ENCODE peak calls at places on chromosomes 3 and 15, in six cellular contexts. One of them, this sample, is unnamed.

GRCh38 chr3:61080737-61081445 is 170.4 kb downstream of the FHIT start:
- DNase-seq in stimulated activated CD4-positive, alpha-beta T cell treated with anti-CD3 and anti-CD28 coated beads, Interleukin-1b, Interleukin-23, amount 100 ng/mL, for 4 hours: no peak
- DNase-seq in NCI-H774: no peak
- DNase-seq in hypothalamus: no peak
- DNase-seq in germinal center: no peak
- DNase-seq in posterior vena cava: no peak
- DNase-seq in this sample: no peak

GRCh38 chr3:98900265-98901031 is 1.0 kb downstream of the DCBLD2 start:
- DNase-seq in germinal center: no peak
- DNase-seq in posterior vena cava: no peak
- DNase-seq in NCI-H774: no peak
- DNase-seq in hypothalamus: no peak
- DNase-seq in stimulated activated CD4-positive, alpha-beta T cell treated with anti-CD3 and anti-CD28 coated beads, Interleukin-1b, Interleukin-23, amount 100 ng/mL, for 4 hours: no peak
- DNase-seq in this sample: no peak

GRCh38 chr3:107969994-107970896 is 120.6 kb downstream of the CD47 start:
- DNase-seq in stimulated activated CD4-positive, alpha-beta T cell treated with anti-CD3 and anti-CD28 coated beads, Interleukin-1b, Interleukin-23, amount 100 ng/mL, for 4 hours: no peak
- DNase-seq in germinal center: no peak
- DNase-seq in hypothalamus: no peak
- DNase-seq in NCI-H774: peak; percentile 22
- DNase-seq in posterior vena cava: no peak
- DNase-seq in this sample: no peak

GRCh38 chr3:113912551-113913246 is 35.1 kb upstream of the ZDHHC23 start:
- DNase-seq in germinal center: peak; percentile 39
- DNase-seq in NCI-H774: peak; percentile 13
- DNase-seq in hypothalamus: no peak
- DNase-seq in stimulated activated CD4-positive, alpha-beta T cell treated with anti-CD3 and anti-CD28 coated beads, Interleukin-1b, Interleukin-23, amount 100 ng/mL, for 4 hours: peak; percentile 13
- DNase-seq in posterior vena cava: no peak
- DNase-seq in this sample: no peak

GRCh38 chr15:69469467-69470191 is 17.0 kb downstream of the RPLP1 start:
- DNase-seq in germinal center: no peak
- DNase-seq in posterior vena cava: no peak
- DNase-seq in NCI-H774: no peak
- DNase-seq in stimulated activated CD4-positive, alpha-beta T cell treated with anti-CD3 and anti-CD28 coated beads, Interleukin-1b, Interleukin-23, amount 100 ng/mL, for 4 hours: no peak
- DNase-seq in hypothalamus: no peak
- DNase-seq in this sample: no peak

GRCh38 chr15:74776851-74777768 is 4.8 kb upstream of the CSK start:
- DNase-seq in stimulated activated CD4-positive, alpha-beta T cell treated with anti-CD3 and anti-CD28 coated beads, Interleukin-1b, Interleukin-23, amount 100 ng/mL, for 4 hours: no peak
- DNase-seq in hypothalamus: no peak
- DNase-seq in posterior vena cava: no peak
- DNase-seq in germinal center: peak; percentile 81
- DNase-seq in NCI-H774: no peak
- DNase-seq in this sample: no peak

GRCh38 chr3:66609660-66610547 is 109.1 kb upstream of the LRIG1 start:
- DNase-seq in posterior vena cava: no peak
- DNase-seq in stimulated activated CD4-positive, alpha-beta T cell treated with anti-CD3 and anti-CD28 coated beads, Interleukin-1b, Interleukin-23, amount 100 ng/mL, for 4 hours: no peak
- DNase-seq in germinal center: no peak
- DNase-seq in hypothalamus: peak; percentile 47
- DNase-seq in NCI-H774: peak; percentile 61
- DNase-seq in this sample: no peak

GRCh38 chr3:79140718-79141117 is 627.1 kb downstream of the ROBO1 start:
- DNase-seq in germinal center: no peak
- DNase-seq in hypothalamus: no peak
- DNase-seq in posterior vena cava: no peak
- DNase-seq in NCI-H774: no peak
- DNase-seq in stimulated activated CD4-positive, alpha-beta T cell treated with anti-CD3 and anti-CD28 coated beads, Interleukin-1b, Interleukin-23, amount 100 ng/mL, for 4 hours: no peak
- DNase-seq in this sample: no peak

GRCh38 chr3:48356419-48356818 is 15.6 kb upstream of the FBXW12 start:
- DNase-seq in germinal center: no peak
- DNase-seq in stimulated activated CD4-positive, alpha-beta T cell treated with anti-CD3 and anti-CD28 coated beads, Interleukin-1b, Interleukin-23, amount 100 ng/mL, for 4 hours: no peak
- DNase-seq in posterior vena cava: no peak
- DNase-seq in hypothalamus: no peak
- DNase-seq in NCI-H774: no peak
- DNase-seq in this sample: no peak

GRCh38 chr15:66233487-66234415 is 19.8 kb downstream of the MEGF11 start:
- DNase-seq in NCI-H774: no peak
- DNase-seq in hypothalamus: no peak
- DNase-seq in posterior vena cava: peak; percentile 31
- DNase-seq in stimulated activated CD4-positive, alpha-beta T cell treated with anti-CD3 and anti-CD28 coated beads, Interleukin-1b, Interleukin-23, amount 100 ng/mL, for 4 hours: no peak
- DNase-seq in germinal center: no peak
- DNase-seq in this sample: no peak

GRCh38 chr15:61880079-61880478 is 180.2 kb downstream of the VPS13C start:
- DNase-seq in hypothalamus: no peak
- DNase-seq in stimulated activated CD4-positive, alpha-beta T cell treated with anti-CD3 and anti-CD28 coated beads, Interleukin-1b, Interleukin-23, amount 100 ng/mL, for 4 hours: no peak
- DNase-seq in posterior vena cava: no peak
- DNase-seq in NCI-H774: peak; percentile 32
- DNase-seq in germinal center: no peak
- DNase-seq in this sample: no peak

GRCh38 chr15:62079594-62079993 is 12.8 kb downstream of the C2CD4A start:
- DNase-seq in stimulated activated CD4-positive, alpha-beta T cell treated with anti-CD3 and anti-CD28 coated beads, Interleukin-1b, Interleukin-23, amount 100 ng/mL, for 4 hours: no peak
- DNase-seq in NCI-H774: no peak
- DNase-seq in hypothalamus: no peak
- DNase-seq in posterior vena cava: no peak
- DNase-seq in germinal center: no peak
- DNase-seq in this sample: no peak

GRCh38 chr3:126414406-126414805 is 19.7 kb downstream of the CFAP100 start:
- DNase-seq in NCI-H774: no peak
- DNase-seq in germinal center: no peak
- DNase-seq in hypothalamus: no peak
- DNase-seq in stimulated activated CD4-positive, alpha-beta T cell treated with anti-CD3 and anti-CD28 coated beads, Interleukin-1b, Interleukin-23, amount 100 ng/mL, for 4 hours: no peak
- DNase-seq in posterior vena cava: no peak
- DNase-seq in this sample: peak; percentile 79

GRCh38 chr3:152853196-152853595 is 18.3 kb downstream of the P2RY1 start:
- DNase-seq in posterior vena cava: no peak
- DNase-seq in NCI-H774: no peak
- DNase-seq in germinal center: no peak
- DNase-seq in hypothalamus: no peak
- DNase-seq in stimulated activated CD4-positive, alpha-beta T cell treated with anti-CD3 and anti-CD28 coated beads, Interleukin-1b, Interleukin-23, amount 100 ng/mL, for 4 hours: no peak
- DNase-seq in this sample: no peak

GRCh38 chr3:14769531-14770325 is 49.0 kb upstream of the FGD5 start:
- DNase-seq in germinal center: no peak
- DNase-seq in stimulated activated CD4-positive, alpha-beta T cell treated with anti-CD3 and anti-CD28 coated beads, Interleukin-1b, Interleukin-23, amount 100 ng/mL, for 4 hours: no peak
- DNase-seq in NCI-H774: no peak
- DNase-seq in posterior vena cava: no peak
- DNase-seq in hypothalamus: no peak
- DNase-seq in this sample: no peak

GRCh38 chr15:66180706-66181105 is 72.8 kb downstream of the MEGF11 start:
- DNase-seq in posterior vena cava: no peak
- DNase-seq in hypothalamus: no peak
- DNase-seq in germinal center: no peak
- DNase-seq in stimulated activated CD4-positive, alpha-beta T cell treated with anti-CD3 and anti-CD28 coated beads, Interleukin-1b, Interleukin-23, amount 100 ng/mL, for 4 hours: no peak
- DNase-seq in NCI-H774: no peak
- DNase-seq in this sample: no peak

GRCh38 chr15:71191296-71191695 is 76.0 kb downstream of the THSD4 start:
- DNase-seq in germinal center: no peak
- DNase-seq in stimulated activated CD4-positive, alpha-beta T cell treated with anti-CD3 and anti-CD28 coated beads, Interleukin-1b, Interleukin-23, amount 100 ng/mL, for 4 hours: no peak
- DNase-seq in posterior vena cava: no peak
- DNase-seq in NCI-H774: no peak
- DNase-seq in hypothalamus: no peak
- DNase-seq in this sample: no peak

GRCh38 chr3:34212175-34212574 is 413.7 kb downstream of the PDCD6IP start:
- DNase-seq in germinal center: no peak
- DNase-seq in posterior vena cava: no peak
- DNase-seq in hypothalamus: no peak
- DNase-seq in stimulated activated CD4-positive, alpha-beta T cell treated with anti-CD3 and anti-CD28 coated beads, Interleukin-1b, Interleukin-23, amount 100 ng/mL, for 4 hours: no peak
- DNase-seq in NCI-H774: no peak
- DNase-seq in this sample: no peak

GRCh38 chr15:39283531-39283930 is 297.3 kb upstream of the THBS1 start:
- DNase-seq in hypothalamus: no peak
- DNase-seq in NCI-H774: no peak
- DNase-seq in stimulated activated CD4-positive, alpha-beta T cell treated with anti-CD3 and anti-CD28 coated beads, Interleukin-1b, Interleukin-23, amount 100 ng/mL, for 4 hours: no peak
- DNase-seq in germinal center: no peak
- DNase-seq in posterior vena cava: no peak
- DNase-seq in this sample: no peak

GRCh38 chr3:99467420-99467819 is 171.0 kb upstream of the COL8A1 start:
- DNase-seq in posterior vena cava: no peak
- DNase-seq in germinal center: no peak
- DNase-seq in NCI-H774: no peak
- DNase-seq in stimulated activated CD4-positive, alpha-beta T cell treated with anti-CD3 and anti-CD28 coated beads, Interleukin-1b, Interleukin-23, amount 100 ng/mL, for 4 hours: no peak
- DNase-seq in hypothalamus: no peak
- DNase-seq in this sample: no peak

GRCh38 chr3:134795776-134796312 is 784 bp downstream of the EPHB1 start:
- DNase-seq in hypothalamus: no peak
- DNase-seq in stimulated activated CD4-positive, alpha-beta T cell treated with anti-CD3 and anti-CD28 coated beads, Interleukin-1b, Interleukin-23, amount 100 ng/mL, for 4 hours: no peak
- DNase-seq in posterior vena cava: no peak
- DNase-seq in NCI-H774: peak; percentile 17
- DNase-seq in germinal center: peak; percentile 18
- DNase-seq in this sample: peak; percentile 82

This sample was measured in lower leg skin.